ENCODE peak calls at places on chromosomes 11 and 22, in six cellular contexts. One of them, this sample, is unnamed.

GRCh38 chr11:2837096-2837601 is 48.4 kb downstream of the CDKN1C start:
- DNase-seq in left kidney: peak; percentile 96
- DNase-seq in C1 segment of cervical spinal cord: no peak
- DNase-seq in fibroblast of pulmonary artery: peak; percentile 21
- DNase-seq in cardiac muscle cell: peak; percentile 42
- DNase-seq in small intestine: peak; percentile 10
- DNase-seq in this sample: peak; percentile 63

GRCh38 chr11:106276859-106277436 is 199.5 kb downstream of the AASDHPPT start:
- DNase-seq in small intestine: no peak
- DNase-seq in fibroblast of pulmonary artery: peak; percentile 59
- DNase-seq in cardiac muscle cell: peak; percentile 55
- DNase-seq in left kidney: peak; percentile 26
- DNase-seq in C1 segment of cervical spinal cord: no peak
- DNase-seq in this sample: no peak

GRCh38 chr11:71485466-71485865 is 32.5 kb downstream of the NADSYN1 start:
- DNase-seq in small intestine: no peak
- DNase-seq in left kidney: no peak
- DNase-seq in C1 segment of cervical spinal cord: no peak
- DNase-seq in cardiac muscle cell: no peak
- DNase-seq in fibroblast of pulmonary artery: no peak
- DNase-seq in this sample: no peak

GRCh38 chr11:5701184-5701583 is 11.6 kb downstream of the TRIM22 start:
- DNase-seq in cardiac muscle cell: no peak
- DNase-seq in left kidney: no peak
- DNase-seq in fibroblast of pulmonary artery: no peak
- DNase-seq in small intestine: no peak
- DNase-seq in C1 segment of cervical spinal cord: no peak
- DNase-seq in this sample: no peak

GRCh38 chr11:77151804-77152513 is 23.9 kb downstream of the MYO7A start:
- DNase-seq in cardiac muscle cell: peak; percentile 70
- DNase-seq in left kidney: no peak
- DNase-seq in small intestine: peak; percentile 22
- DNase-seq in C1 segment of cervical spinal cord: no peak
- DNase-seq in fibroblast of pulmonary artery: peak; percentile 36
- DNase-seq in this sample: no peak

GRCh38 chr11:31764766-31765165 is 46.4 kb downstream of the PAX6 start:
- DNase-seq in left kidney: no peak
- DNase-seq in small intestine: no peak
- DNase-seq in fibroblast of pulmonary artery: no peak
- DNase-seq in cardiac muscle cell: no peak
- DNase-seq in C1 segment of cervical spinal cord: no peak
- DNase-seq in this sample: no peak

GRCh38 chr11:368414-369335 is 624 bp upstream of the B4GALNT4 start:
- DNase-seq in fibroblast of pulmonary artery: no peak
- DNase-seq in left kidney: peak; percentile 57
- DNase-seq in cardiac muscle cell: peak; percentile 21
- DNase-seq in small intestine: no peak
- DNase-seq in C1 segment of cervical spinal cord: no peak
- DNase-seq in this sample: no peak

GRCh38 chr11:45328726-45329125 is 42.6 kb upstream of the SYT13 start:
- DNase-seq in fibroblast of pulmonary artery: no peak
- DNase-seq in cardiac muscle cell: no peak
- DNase-seq in small intestine: no peak
- DNase-seq in C1 segment of cervical spinal cord: no peak
- DNase-seq in left kidney: no peak
- DNase-seq in this sample: no peak

GRCh38 chr22:37485714-37486223 is 415 bp downstream of the MFNG start:
- DNase-seq in fibroblast of pulmonary artery: no peak
- DNase-seq in left kidney: no peak
- DNase-seq in C1 segment of cervical spinal cord: no peak
- DNase-seq in small intestine: no peak
- DNase-seq in cardiac muscle cell: no peak
- DNase-seq in this sample: no peak

GRCh38 chr11:61963282-61964057 is 4.0 kb downstream of the FTH1 start:
- DNase-seq in C1 segment of cervical spinal cord: peak; percentile 33
- DNase-seq in left kidney: no peak
- DNase-seq in small intestine: no peak
- DNase-seq in cardiac muscle cell: peak; percentile 86
- DNase-seq in fibroblast of pulmonary artery: peak; percentile 90
- DNase-seq in this sample: peak; percentile 60

GRCh38 chr22:38924197-38924952 is 33.0 kb upstream of the APOBEC3A start:
- DNase-seq in left kidney: peak; percentile 45
- DNase-seq in C1 segment of cervical spinal cord: no peak
- DNase-seq in cardiac muscle cell: peak; percentile 94
- DNase-seq in fibroblast of pulmonary artery: peak; percentile 90
- DNase-seq in small intestine: peak; percentile 93
- DNase-seq in this sample: peak; percentile 95

GRCh38 chr22:39723899-39724351 is 153.4 kb downstream of the CACNA1I start:
- DNase-seq in C1 segment of cervical spinal cord: no peak
- DNase-seq in cardiac muscle cell: peak; percentile 85
- DNase-seq in left kidney: no peak
- DNase-seq in small intestine: peak; percentile 94
- DNase-seq in fibroblast of pulmonary artery: peak; percentile 69
- DNase-seq in this sample: no peak

GRCh38 chr22:30637701-30638114 is 2.1 kb downstream of the SLC35E4 start:
- DNase-seq in left kidney: no peak
- DNase-seq in C1 segment of cervical spinal cord: no peak
- DNase-seq in cardiac muscle cell: no peak
- DNase-seq in small intestine: no peak
- DNase-seq in fibroblast of pulmonary artery: no peak
- DNase-seq in this sample: no peak

GRCh38 chr22:45446216-45446615 is 32.7 kb downstream of the RIBC2 start:
- DNase-seq in cardiac muscle cell: peak; percentile 9
- DNase-seq in left kidney: no peak
- DNase-seq in C1 segment of cervical spinal cord: no peak
- DNase-seq in small intestine: no peak
- DNase-seq in fibroblast of pulmonary artery: no peak
- DNase-seq in this sample: no peak

GRCh38 chr11:118618991-118619375 is 11.6 kb downstream of the PHLDB1 start:
- DNase-seq in fibroblast of pulmonary artery: peak; percentile 87
- DNase-seq in C1 segment of cervical spinal cord: no peak
- DNase-seq in small intestine: no peak
- DNase-seq in left kidney: peak; percentile 12
- DNase-seq in cardiac muscle cell: peak; percentile 87
- DNase-seq in this sample: peak; percentile 27

GRCh38 chr11:30125461-30125860 is 105.4 kb upstream of the FSHB start:
- DNase-seq in small intestine: no peak
- DNase-seq in left kidney: no peak
- DNase-seq in fibroblast of pulmonary artery: peak; percentile 63
- DNase-seq in cardiac muscle cell: peak; percentile 10
- DNase-seq in C1 segment of cervical spinal cord: no peak
- DNase-seq in this sample: no peak

GRCh38 chr11:72041364-72042058 is 38.8 kb downstream of the NUMA1 start:
- DNase-seq in cardiac muscle cell: peak; percentile 81
- DNase-seq in C1 segment of cervical spinal cord: peak; percentile 84
- DNase-seq in fibroblast of pulmonary artery: peak; percentile 78
- DNase-seq in left kidney: peak; percentile 87
- DNase-seq in small intestine: peak; percentile 62
- DNase-seq in this sample: peak; percentile 86

GRCh38 chr11:78946945-78947914 is 372.6 kb upstream of the NARS2 start:
- DNase-seq in C1 segment of cervical spinal cord: no peak
- DNase-seq in left kidney: peak; percentile 92
- DNase-seq in small intestine: no peak
- DNase-seq in fibroblast of pulmonary artery: no peak
- DNase-seq in cardiac muscle cell: no peak
- DNase-seq in this sample: no peak

GRCh38 chr11:95434489-95435057 is 203.6 kb upstream of the SESN3 start:
- DNase-seq in cardiac muscle cell: no peak
- DNase-seq in small intestine: no peak
- DNase-seq in fibroblast of pulmonary artery: no peak
- DNase-seq in left kidney: no peak
- DNase-seq in C1 segment of cervical spinal cord: no peak
- DNase-seq in this sample: no peak

GRCh38 chr22:17077255-17077654 is 7.5 kb upstream of the IL17RA start:
- DNase-seq in left kidney: no peak
- DNase-seq in cardiac muscle cell: peak; percentile 35
- DNase-seq in small intestine: no peak
- DNase-seq in fibroblast of pulmonary artery: no peak
- DNase-seq in C1 segment of cervical spinal cord: no peak
- DNase-seq in this sample: no peak

GRCh38 chr11:74417379-74417804 is 19.2 kb upstream of the PGM2L1 start:
- DNase-seq in left kidney: peak; percentile 54
- DNase-seq in cardiac muscle cell: no peak
- DNase-seq in fibroblast of pulmonary artery: no peak
- DNase-seq in small intestine: peak; percentile 11
- DNase-seq in C1 segment of cervical spinal cord: no peak
- DNase-seq in this sample: peak; percentile 28

GRCh38 chr22:49971232-49972162 is 10.9 kb downstream of the PIM3 start:
- DNase-seq in cardiac muscle cell: peak; percentile 72
- DNase-seq in small intestine: peak; percentile 92
- DNase-seq in C1 segment of cervical spinal cord: no peak
- DNase-seq in fibroblast of pulmonary artery: peak; percentile 64
- DNase-seq in left kidney: peak; percentile 75
- DNase-seq in this sample: peak; percentile 76

GRCh38 chr11:63961608-63962412 is 12.6 kb upstream of the COX8A start:
- DNase-seq in cardiac muscle cell: peak; percentile 55
- DNase-seq in fibroblast of pulmonary artery: peak; percentile 43
- DNase-seq in small intestine: no peak
- DNase-seq in C1 segment of cervical spinal cord: no peak
- DNase-seq in left kidney: peak; percentile 77
- DNase-seq in this sample: peak; percentile 51

This sample was measured in body of pancreas.